ENCODE peak calls at places on chromosomes 7 and 10, in seven cellular contexts. N is neural crest cell, H is adrenal gland, Z is AG09319, W is AG10803, J is BE2C, A is pancreas. K is an unnamed sample.

GRCh38 chr10:62817763-62818425 is 1.7 kb upstream of the EGR2 start:
- DNase-seq in N (peak; percentile 70), H (peak; percentile 71), Z (no peak), W (peak; percentile 57), J (peak; percentile 73), A (peak; percentile 90), K (no peak)

GRCh38 chr7:2734084-2734601 is 46.1 kb downstream of the AMZ1 start:
- DNase-seq in N (no peak), H (no peak), Z (no peak), W (no peak), J (no peak), A (peak; percentile 47), K (no peak)

GRCh38 chr7:139618482-139619366 is 95.2 kb downstream of the CLEC2L start:
- DNase-seq in N (peak; percentile 46), H (peak; percentile 44), Z (peak; percentile 8), W (peak; percentile 43), J (peak; percentile 60), A (peak; percentile 62), K (no peak)

GRCh38 chr10:80507484-80507880 is 30.2 kb upstream of the SH2D4B start:
- DNase-seq in N (no peak), H (no peak), Z (no peak), W (no peak), J (no peak), A (no peak), K (no peak)

GRCh38 chr7:151428393-151429231 is 11.3 kb downstream of the CRYGN start:
- DNase-seq in N (no peak), H (no peak), Z (no peak), W (peak; percentile 82), J (no peak), A (peak; percentile 51), K (peak; percentile 20)

GRCh38 chr7:92848854-92849745 is 12.7 kb upstream of the CDK6 start:
- DNase-seq in N (no peak), H (no peak), Z (no peak), W (no peak), J (no peak), A (no peak), K (no peak)

GRCh38 chr7:31371621-31372020 is 31.1 kb upstream of the NEUROD6 start:
- DNase-seq in N (no peak), H (no peak), Z (no peak), W (no peak), J (no peak), A (no peak), K (no peak)

GRCh38 chr10:44395396-44395795 is 10.5 kb upstream of the CXCL12 start:
- DNase-seq in N (no peak), H (no peak), Z (no peak), W (no peak), J (no peak), A (peak; percentile 31), K (no peak)

GRCh38 chr7:79683916-79684315 is 230.4 kb upstream of the MAGI2 start:
- DNase-seq in N (no peak), H (no peak), Z (no peak), W (no peak), J (no peak), A (no peak), K (no peak)

GRCh38 chr7:83819911-83820310 is 171.0 kb upstream of the SEMA3E start:
- DNase-seq in N (no peak), H (no peak), Z (no peak), W (no peak), J (peak; percentile 31), A (no peak), K (no peak)

GRCh38 chr10:126684171-126684745 is 13.8 kb upstream of the C10orf90 start:
- DNase-seq in N (no peak), H (no peak), Z (no peak), W (no peak), J (no peak), A (no peak), K (no peak)

GRCh38 chr7:129169171-129169643 is 19.2 kb upstream of the SMO start:
- DNase-seq in N (peak; percentile 40), H (peak; percentile 32), Z (no peak), W (no peak), J (no peak), A (peak; percentile 74), K (no peak)

GRCh38 chr7:5294169-5294987 is 11.6 kb downstream of the SLC29A4 start:
- DNase-seq in N (no peak), H (no peak), Z (no peak), W (no peak), J (no peak), A (no peak), K (no peak)

GRCh38 chr7:111041577-111041976 is 49.4 kb upstream of the LRRN3 start:
- DNase-seq in N (no peak), H (no peak), Z (no peak), W (no peak), J (no peak), A (no peak), K (no peak)

GRCh38 chr10:13193637-13194036 is 32.3 kb downstream of the MCM10 start:
- DNase-seq in N (no peak), H (no peak), Z (no peak), W (no peak), J (no peak), A (no peak), K (no peak)

GRCh38 chr10:79274279-79275104 is 72.8 kb upstream of the PPIF start:
- DNase-seq in N (no peak), H (peak; percentile 77), Z (no peak), W (peak; percentile 89), J (peak; percentile 88), A (no peak), K (no peak)

GRCh38 chr10:125231116-125231812 is 70.9 kb upstream of the CTBP2 start:
- DNase-seq in N (no peak), H (no peak), Z (peak; percentile 84), W (peak; percentile 92), J (no peak), A (no peak), K (peak; percentile 82)

GRCh38 chr10:89332092-89332633 is 4.4 kb downstream of the IFIT3 start:
- DNase-seq in N (no peak), H (no peak), Z (no peak), W (peak; percentile 71), J (no peak), A (no peak), K (no peak)

DNA sequence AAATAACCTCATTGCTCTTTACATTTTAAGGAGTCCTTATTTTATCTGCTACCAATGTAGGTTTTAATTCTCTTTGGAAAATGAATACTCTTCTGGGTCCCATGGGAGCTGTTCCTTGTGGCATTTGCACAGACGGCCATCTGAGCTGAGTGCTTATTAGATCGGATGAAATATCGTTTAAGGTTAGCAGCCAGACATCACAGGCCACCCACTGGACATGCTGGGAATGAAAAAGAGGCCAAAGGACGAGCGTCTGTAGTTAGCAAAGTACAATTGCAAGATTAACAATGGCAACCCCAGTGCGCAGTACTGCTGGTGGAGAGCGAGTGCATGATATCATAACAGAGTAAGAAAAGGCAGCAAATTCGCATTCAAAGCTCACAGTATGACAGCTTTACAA is 28.4 kb upstream of the CREB5 start:
- DNase-seq in N (no peak), H (no peak), Z (no peak), W (no peak), J (peak; percentile 57), A (no peak), K (no peak)
- TF ChIP-seq CTCF in N (no peak), H (no peak), Z (no peak), W (no peak), J (peak; percentile 58), A (no peak), K (no peak)

DNA sequence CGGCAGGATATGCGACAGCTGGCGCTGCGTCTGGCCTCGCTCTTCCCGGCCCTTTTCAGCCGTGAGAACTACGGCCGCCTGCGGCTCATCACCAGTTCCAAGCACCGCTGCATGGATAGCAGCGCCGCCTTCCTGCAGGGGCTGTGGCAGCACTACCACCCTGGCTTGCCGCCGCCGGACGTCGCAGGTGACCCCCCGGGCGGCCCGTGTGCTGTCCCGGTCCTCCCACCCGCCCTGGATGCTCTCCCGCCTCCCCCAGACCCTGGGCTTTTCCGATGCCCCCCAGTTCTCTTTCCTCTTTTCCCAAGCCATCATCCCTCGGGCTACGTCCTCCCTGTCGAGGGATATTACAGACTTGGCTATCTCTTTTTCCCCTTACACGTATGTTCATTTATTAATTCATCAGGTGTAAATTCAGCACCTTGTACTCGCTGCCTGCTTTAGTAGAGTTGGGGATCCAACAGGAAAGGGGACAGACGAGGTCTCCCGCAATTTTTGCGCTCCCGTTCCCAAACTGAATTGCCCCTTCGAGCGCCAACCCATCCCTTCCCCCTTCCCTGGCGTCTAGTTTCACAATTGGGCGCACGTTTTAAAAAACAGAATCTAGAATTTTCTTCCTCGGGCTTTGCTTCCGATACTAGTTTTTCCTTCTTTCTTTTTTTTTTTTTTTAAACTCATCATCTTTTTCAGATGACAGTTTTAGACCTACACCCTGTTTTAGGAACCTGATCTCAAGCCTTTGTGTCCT is 847 bp downstream of the MINPP1 start:
- DNase-seq in N (peak; percentile 18), H (peak; percentile 52), Z (no peak), W (peak; percentile 52), J (peak; percentile 73), A (peak; percentile 83), K (no peak)
- TF ChIP-seq CTCF in N (peak; percentile 65), H (peak; percentile 24), Z (peak; percentile 70), W (peak; percentile 61), J (peak; percentile 56), A (peak; percentile 25), K (peak; percentile 77)

GRCh38 chr7:76069238-76069638 is 21.3 kb downstream of the MDH2 start:
- DNase-seq in N (no peak), H (peak; percentile 77), Z (peak; percentile 85), W (peak; percentile 90), J (no peak), A (no peak), K (peak; percentile 87)
- TF ChIP-seq CTCF in N (no peak), H (peak; percentile 11), Z (peak; percentile 42), W (peak; percentile 51), J (no peak), A (no peak), K (peak; percentile 60)

GRCh38 chr7:65966167-65966566 is 15.8 kb downstream of the GUSB start:
- DNase-seq in N (no peak), H (no peak), Z (no peak), W (no peak), J (no peak), A (no peak), K (no peak)

GRCh38 chr7:65962033-65962432 is 20.0 kb downstream of the GUSB start:
- DNase-seq in N (no peak), H (no peak), Z (no peak), W (no peak), J (no peak), A (peak; percentile 38), K (no peak)

GRCh38 chr7:65955718-65956117 is 26.3 kb downstream of the GUSB start:
- DNase-seq in N (no peak), H (no peak), Z (no peak), W (no peak), J (no peak), A (no peak), K (no peak)

DNA sequence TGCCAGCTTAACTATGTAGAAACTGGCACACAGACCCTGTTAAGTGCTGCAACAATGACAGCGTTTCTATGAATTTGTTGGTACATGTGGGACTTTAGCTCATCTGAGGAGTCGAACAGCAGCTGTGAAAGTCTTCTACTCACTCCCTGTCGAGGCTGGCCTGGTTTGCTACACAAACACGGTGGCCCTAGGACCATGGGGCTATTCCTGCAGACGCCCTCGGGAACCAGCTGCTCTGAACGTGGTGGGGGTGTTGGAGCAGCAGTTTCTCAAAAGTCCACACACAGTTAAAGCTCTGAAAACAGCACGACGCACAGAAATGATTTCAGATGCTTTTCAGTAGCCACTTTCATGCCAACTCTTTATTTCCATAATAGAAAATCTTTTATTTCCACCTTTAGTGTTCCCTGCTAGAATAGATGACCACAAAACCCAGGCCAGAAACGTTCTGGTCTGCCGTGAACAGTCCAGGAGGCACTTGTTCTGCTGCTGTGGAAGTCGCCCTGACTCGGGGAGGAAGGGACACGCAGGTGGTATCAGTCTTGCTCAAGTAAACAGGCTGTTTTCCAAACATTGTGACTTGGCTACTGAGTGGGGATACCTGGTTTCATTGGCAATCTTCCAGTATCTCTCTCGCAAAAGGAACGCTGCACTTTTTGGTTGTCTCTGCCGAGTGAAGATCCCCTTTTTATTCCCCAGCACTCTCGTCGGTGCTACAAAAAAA is 21.5 kb downstream of the GUSB start:
- DNase-seq in N (no peak), H (no peak), Z (no peak), W (no peak), J (no peak), A (peak; percentile 30), K (no peak)
- TF ChIP-seq CTCF in N (no peak), H (no peak), Z (no peak), W (no peak), J (no peak), A (no peak), K (no peak)